ENCODE peak calls at places on chromosomes 3 and 15, in seven cellular contexts. O is NCI-H460; X is mesenteric fat pad; E is GM19239; N is naive thymus-derived CD4-positive, alpha-beta T cell; R is midbrain; V is RPMI7951. G is an unnamed sample.

GRCh38 chr3:43378066-43378935 is 92.0 kb downstream of the SNRK start:
- DNase-seq in O (peak), E (peak), N (peak), R (no peak), V (peak), X (no peak), G (peak)

GRCh38 chr3:164360738-164361376 is 717.4 kb downstream of the SI start:
- DNase-seq in N (no peak), O (no peak), X (no peak), V (no peak), E (no peak), R (no peak), G (no peak)

GRCh38 chr15:85828869-85829268 is 34.1 kb upstream of the KLHL25 start:
- DNase-seq in X (no peak), O (no peak), E (no peak), R (no peak), N (no peak), V (peak), G (no peak)

GRCh38 chr3:141434255-141434654 is 52.6 kb upstream of the RASA2 start:
- DNase-seq in E (no peak), R (no peak), X (no peak), N (no peak), V (no peak), O (no peak), G (no peak)

GRCh38 chr3:188827593-188827992 is 344.2 kb upstream of the TPRG1 start:
- DNase-seq in X (no peak), E (no peak), V (no peak), O (no peak), R (no peak), N (no peak), G (no peak)

GRCh38 chr15:64045774-64046346 is 425 bp downstream of the DAPK2 start:
- DNase-seq in O (no peak), V (no peak), E (peak), R (no peak), X (no peak), N (no peak), G (no peak)

GRCh38 chr3:32354362-32354778 is 37.3 kb upstream of the CMTM7 start:
- DNase-seq in O (no peak), E (no peak), X (no peak), R (no peak), N (no peak), V (no peak), G (no peak)

GRCh38 chr3:88150371-88150770 is 612 bp downstream of the C3orf38 start:
- DNase-seq in E (no peak), N (peak), R (peak), V (no peak), O (no peak), X (no peak), G (no peak)

GRCh38 chr15:68312701-68313204 is 35.2 kb downstream of the FEM1B start:
- DNase-seq in X (peak), E (no peak), R (no peak), O (no peak), V (no peak), N (no peak), G (no peak)

GRCh38 chr3:140529096-140529495 is 148.8 kb upstream of the TRIM42 start:
- DNase-seq in V (peak), E (no peak), X (no peak), N (no peak), R (no peak), O (no peak), G (no peak)

GRCh38 chr3:59764131-59764530 is 714.3 kb upstream of the CFAP20DC start:
- DNase-seq in N (no peak), R (no peak), E (no peak), O (no peak), V (peak), X (no peak), G (no peak)

GRCh38 chr3:25783661-25784512 is 644 bp upstream of the NGLY1 start:
- DNase-seq in R (no peak), V (peak), N (no peak), E (peak), O (no peak), X (no peak), G (no peak)

GRCh38 chr15:93239591-93239990 is 150.6 kb upstream of the RGMA start:
- DNase-seq in E (no peak), N (no peak), V (no peak), R (no peak), O (no peak), X (no peak), G (no peak)

GRCh38 chr3:32945136-32945535 is 6.3 kb upstream of the CCR4 start:
- DNase-seq in N (no peak), O (no peak), V (no peak), R (no peak), X (no peak), E (no peak), G (no peak)

GRCh38 chr15:69034352-69034751 is 19.9 kb downstream of the NOX5 start:
- DNase-seq in N (no peak), R (no peak), V (peak), O (no peak), E (no peak), X (no peak), G (no peak)

GRCh38 chr3:77142636-77143035 is 102.7 kb downstream of the ROBO2 start:
- DNase-seq in X (no peak), N (no peak), R (no peak), V (no peak), E (no peak), O (no peak), G (no peak)

GRCh38 chr3:65945480-65945879 is 93.2 kb downstream of the MAGI1 start:
- DNase-seq in X (no peak), R (no peak), E (no peak), O (no peak), N (no peak), V (peak), G (no peak)

GRCh38 chr15:54803987-54804386 is 392.8 kb downstream of the RSL24D1 start:
- DNase-seq in E (no peak), X (no peak), V (no peak), R (no peak), O (no peak), N (no peak), G (no peak)

GRCh38 chr15:73002509-73002908 is 49.8 kb upstream of the NEO1 start:
- DNase-seq in V (no peak), X (no peak), N (no peak), E (no peak), O (no peak), R (no peak), G (no peak)

GRCh38 chr3:187922704-187923393 is 177.6 kb upstream of the BCL6 start:
- DNase-seq in O (no peak), V (peak), X (no peak), R (no peak), E (no peak), N (no peak), G (no peak)

GRCh38 chr3:128875556-128876120 is 3.8 kb upstream of the ACAD9 start:
- DNase-seq in E (no peak), O (peak), R (no peak), N (peak), X (no peak), V (peak), G (no peak)

GRCh38 chr3:119294402-119294888 is 262 bp downstream of the ARHGAP31 start:
- DNase-seq in V (peak), O (no peak), N (peak), E (no peak), R (no peak), X (peak), G (no peak)

GRCh38 chr3:184953396-184953795 is 141.4 kb downstream of the VPS8 start:
- DNase-seq in O (no peak), N (no peak), R (no peak), V (no peak), X (no peak), E (no peak), G (no peak)

GRCh38 chr3:100335137-100335833 is 728 bp downstream of the NIT2 start:
- DNase-seq in X (no peak), N (peak), V (peak), O (peak), R (no peak), E (peak), G (no peak)

GRCh38 chr3:191476053-191476787 is 15.3 kb downstream of the PYDC2 start:
- DNase-seq in E (no peak), R (no peak), V (peak), X (no peak), O (no peak), N (no peak), G (no peak)

GRCh38 chr3:58521002-58521670 is 15.9 kb downstream of the ACOX2 start:
- DNase-seq in V (peak), R (no peak), N (no peak), E (no peak), O (no peak), X (no peak), G (no peak)

GRCh38 chr3:96813134-96813819 is 1.1 kb upstream of the EPHA6 start:
- DNase-seq in N (peak), O (peak), E (peak), R (peak), X (no peak), V (peak), G (peak)

GRCh38 chr15:96334705-96335428 is 4.4 kb downstream of the NR2F2 start:
- DNase-seq in X (no peak), E (no peak), N (no peak), O (no peak), R (no peak), V (no peak), G (no peak)

GRCh38 chr3:187963003-187963676 is 190.8 kb upstream of the LPP start:
- DNase-seq in O (no peak), N (no peak), E (no peak), X (no peak), V (no peak), R (no peak), G (no peak)

GRCh38 chr3:36837089-36837488 is 72.7 kb upstream of the DCLK3 start:
- DNase-seq in E (no peak), R (no peak), N (no peak), O (no peak), X (no peak), V (no peak), G (no peak)

GRCh38 chr15:74433592-74434259 is at the start of gene SEMA7A:
- DNase-seq in V (peak), E (peak), X (peak), O (peak), N (peak), R (peak), G (peak)

GRCh38 chr3:71227344-71227743 is 356.2 kb downstream of the FOXP1 start:
- DNase-seq in X (no peak), N (no peak), E (no peak), O (no peak), V (peak), R (no peak), G (no peak)

GRCh38 chr15:42239528-42240245 is 31.6 kb upstream of the VPS39 start:
- DNase-seq in E (no peak), R (no peak), V (no peak), X (no peak), O (no peak), N (no peak), G (no peak)

GRCh38 chr3:13165576-13165975 is 92.3 kb upstream of the IQSEC1 start:
- DNase-seq in R (no peak), V (no peak), X (peak), O (no peak), E (no peak), N (no peak), G (no peak)

GRCh38 chr15:95840004-95840403 is 490.5 kb upstream of the NR2F2 start:
- DNase-seq in X (no peak), V (peak), R (no peak), E (no peak), O (no peak), N (no peak), G (no peak)

GRCh38 chr15:81146006-81146405 is 11.9 kb downstream of the CFAP161 start:
- DNase-seq in X (no peak), V (no peak), N (no peak), R (peak), E (no peak), O (no peak), G (no peak)

GRCh38 chr3:23960649-23961048 is 15.6 kb downstream of the NR1D2 start:
- DNase-seq in V (no peak), N (no peak), E (no peak), O (no peak), X (no peak), R (no peak), G (no peak)

GRCh38 chr3:31580645-31581044 is 47.9 kb downstream of the STT3B start:
- DNase-seq in N (no peak), R (no peak), E (no peak), O (no peak), X (no peak), V (no peak), G (no peak)

GRCh38 chr3:187025254-187025655 is 94.9 kb downstream of the ST6GAL1 start:
- DNase-seq in E (no peak), X (no peak), V (no peak), N (peak), R (no peak), O (no peak), G (no peak)

G was measured in GM12878.